ENCODE peak calls at places on chromosomes 2 and 18, in five cellular contexts. One of them, this sample, is unnamed. For H3K9me3 and H3K4me1, the result is how much of the 10 kb centered on the place peaks cover.

GRCh38 chr2:145744541-145745386 is 1224.8 kb upstream of the ZEB2 start:
- DNase-seq in CD8-positive, alpha-beta T cell: no peak
- DNase-seq in GM12878: no peak
- DNase-seq in H1: no peak
- DNase-seq in neural progenitor cell: no peak
- DNase-seq in this sample: no peak

GRCh38 chr2:36597532-36598377 is at the start of gene FEZ2:
- DNase-seq in CD8-positive, alpha-beta T cell: peak
- DNase-seq in GM12878: peak
- DNase-seq in H1: peak
- DNase-seq in neural progenitor cell: peak
- DNase-seq in this sample: peak

GRCh38 chr2:35997488-35997887 is 358.1 kb upstream of the CRIM1 start:
- DNase-seq in CD8-positive, alpha-beta T cell: no peak
- DNase-seq in GM12878: no peak
- DNase-seq in H1: no peak
- DNase-seq in neural progenitor cell: no peak
- DNase-seq in this sample: no peak

GRCh38 chr2:133085646-133086045 is 415.6 kb upstream of the LYPD1 start:
- DNase-seq in CD8-positive, alpha-beta T cell: no peak
- DNase-seq in GM12878: no peak
- DNase-seq in H1: no peak
- DNase-seq in neural progenitor cell: no peak
- DNase-seq in this sample: no peak

GRCh38 chr2:46723346-46723745 is 192.3 kb downstream of the MCFD2 start:
- DNase-seq in CD8-positive, alpha-beta T cell: no peak
- DNase-seq in GM12878: no peak
- DNase-seq in H1: no peak
- DNase-seq in neural progenitor cell: no peak
- DNase-seq in this sample: no peak

GRCh38 chr18:9802774-9803697 is 82.7 kb upstream of the TXNDC2 start:
- DNase-seq in CD8-positive, alpha-beta T cell: no peak
- DNase-seq in GM12878: no peak
- DNase-seq in H1: no peak
- DNase-seq in neural progenitor cell: peak
- DNase-seq in this sample: no peak

GRCh38 chr2:69789129-69789528 is 40.3 kb upstream of the GMCL1 start:
- DNase-seq in CD8-positive, alpha-beta T cell: no peak
- DNase-seq in GM12878: no peak
- DNase-seq in H1: no peak
- DNase-seq in neural progenitor cell: no peak
- DNase-seq in this sample: no peak

GRCh38 chr2:98514096-98514639 is 69.5 kb downstream of the INPP4A start:
- DNase-seq in CD8-positive, alpha-beta T cell: no peak
- DNase-seq in GM12878: no peak
- DNase-seq in H1: no peak
- DNase-seq in neural progenitor cell: peak
- DNase-seq in this sample: no peak

GRCh38 chr2:109295070-109295780 is 166.2 kb downstream of the SH3RF3 start:
- DNase-seq in CD8-positive, alpha-beta T cell: no peak
- DNase-seq in GM12878: no peak
- DNase-seq in H1: no peak
- DNase-seq in neural progenitor cell: no peak
- DNase-seq in this sample: no peak

GRCh38 chr18:76373297-76373696 is 121.7 kb downstream of the ZNF516 start:
- DNase-seq in CD8-positive, alpha-beta T cell: no peak
- DNase-seq in GM12878: no peak
- DNase-seq in H1: no peak
- DNase-seq in neural progenitor cell: no peak
- DNase-seq in this sample: no peak

GRCh38 chr2:76998713-76999112 is 523.5 kb downstream of the LRRTM4 start:
- DNase-seq in CD8-positive, alpha-beta T cell: no peak
- DNase-seq in GM12878: no peak
- DNase-seq in H1: no peak
- DNase-seq in neural progenitor cell: no peak
- DNase-seq in this sample: no peak

GRCh38 chr2:137888845-137889244 is 75.4 kb upstream of the HNMT start:
- DNase-seq in CD8-positive, alpha-beta T cell: no peak
- DNase-seq in GM12878: no peak
- DNase-seq in H1: peak
- DNase-seq in neural progenitor cell: peak
- DNase-seq in this sample: no peak

GRCh38 chr2:85119900-85120299 is 13.3 kb upstream of the TCF7L1 start:
- DNase-seq in CD8-positive, alpha-beta T cell: no peak
- DNase-seq in GM12878: no peak
- DNase-seq in H1: peak
- DNase-seq in neural progenitor cell: peak
- DNase-seq in this sample: no peak

GRCh38 chr2:37527362-37527761 is 144.1 kb downstream of the CDC42EP3 start:
- DNase-seq in CD8-positive, alpha-beta T cell: no peak
- DNase-seq in GM12878: no peak
- DNase-seq in H1: no peak
- DNase-seq in neural progenitor cell: no peak
- DNase-seq in this sample: no peak

GRCh38 chr2:1613731-1614354 is 130.5 kb downstream of the PXDN start:
- DNase-seq in CD8-positive, alpha-beta T cell: no peak
- DNase-seq in GM12878: no peak
- DNase-seq in H1: no peak
- DNase-seq in neural progenitor cell: no peak
- DNase-seq in this sample: no peak

GRCh38 chr18:11521853-11522252 is 87.5 kb upstream of the SLC35G4 start:
- DNase-seq in CD8-positive, alpha-beta T cell: no peak
- DNase-seq in GM12878: no peak
- DNase-seq in H1: no peak
- DNase-seq in neural progenitor cell: no peak
- DNase-seq in this sample: no peak

GRCh38 chr2:40559175-40559574 is 107.3 kb upstream of the SLC8A1 start:
- DNase-seq in CD8-positive, alpha-beta T cell: no peak
- DNase-seq in GM12878: no peak
- DNase-seq in H1: no peak
- DNase-seq in neural progenitor cell: no peak
- DNase-seq in this sample: no peak

GRCh38 chr2:207543272-207543671 is 13.5 kb downstream of the CREB1 start:
- DNase-seq in CD8-positive, alpha-beta T cell: no peak
- DNase-seq in GM12878: no peak
- DNase-seq in H1: no peak
- DNase-seq in neural progenitor cell: no peak
- DNase-seq in this sample: no peak

GRCh38 chr2:120613742-120614481 is 121.8 kb upstream of the GLI2 start:
- DNase-seq in CD8-positive, alpha-beta T cell: no peak
- DNase-seq in GM12878: no peak
- DNase-seq in H1: no peak
- DNase-seq in neural progenitor cell: no peak
- DNase-seq in this sample: no peak

GRCh38 chr18:70553961-70554325 is 265.1 kb downstream of the SOCS6 start:
- DNase-seq in CD8-positive, alpha-beta T cell: no peak
- DNase-seq in GM12878: no peak
- DNase-seq in H1: no peak
- DNase-seq in neural progenitor cell: peak
- DNase-seq in this sample: no peak

GRCh38 chr2:98901702-98902101 is 34.3 kb downstream of the CRACDL start:
- DNase-seq in CD8-positive, alpha-beta T cell: peak
- DNase-seq in GM12878: no peak
- DNase-seq in H1: peak
- DNase-seq in neural progenitor cell: no peak
- DNase-seq in this sample: peak

GRCh38 chr2:186874713-186875112 is 25.7 kb upstream of the ZSWIM2 start:
- DNase-seq in CD8-positive, alpha-beta T cell: no peak
- DNase-seq in GM12878: no peak
- DNase-seq in H1: no peak
- DNase-seq in neural progenitor cell: no peak
- DNase-seq in this sample: no peak

GRCh38 chr2:151560289-151560688 is 150.6 kb downstream of the RIF1 start:
- DNase-seq in CD8-positive, alpha-beta T cell: no peak
- DNase-seq in GM12878: no peak
- DNase-seq in H1: no peak
- DNase-seq in neural progenitor cell: no peak
- DNase-seq in this sample: no peak

GRCh38 chr18:63336366-63337099 is 17.0 kb upstream of the BCL2 start:
- DNase-seq in CD8-positive, alpha-beta T cell: no peak
- DNase-seq in GM12878: no peak
- DNase-seq in H1: no peak
- DNase-seq in neural progenitor cell: no peak
- DNase-seq in this sample: no peak

GRCh38 chr2:99757715-99758114 is 267.9 kb upstream of the REV1 start:
- DNase-seq in CD8-positive, alpha-beta T cell: no peak
- DNase-seq in GM12878: no peak
- DNase-seq in H1: no peak
- DNase-seq in neural progenitor cell: no peak
- DNase-seq in this sample: no peak

GRCh38 chr2:69997296-69998184 is 36.1 kb upstream of the ASPRV1 start:
- DNase-seq in CD8-positive, alpha-beta T cell: no peak
- DNase-seq in GM12878: no peak
- DNase-seq in H1: no peak
- DNase-seq in neural progenitor cell: no peak
- DNase-seq in this sample: no peak

GRCh38 chr2:955829-956731 is 5.4 kb downstream of the SNTG2 start:
- DNase-seq in CD8-positive, alpha-beta T cell: no peak
- DNase-seq in GM12878: no peak
- DNase-seq in H1: no peak
- DNase-seq in neural progenitor cell: no peak
- DNase-seq in this sample: no peak

DNA sequence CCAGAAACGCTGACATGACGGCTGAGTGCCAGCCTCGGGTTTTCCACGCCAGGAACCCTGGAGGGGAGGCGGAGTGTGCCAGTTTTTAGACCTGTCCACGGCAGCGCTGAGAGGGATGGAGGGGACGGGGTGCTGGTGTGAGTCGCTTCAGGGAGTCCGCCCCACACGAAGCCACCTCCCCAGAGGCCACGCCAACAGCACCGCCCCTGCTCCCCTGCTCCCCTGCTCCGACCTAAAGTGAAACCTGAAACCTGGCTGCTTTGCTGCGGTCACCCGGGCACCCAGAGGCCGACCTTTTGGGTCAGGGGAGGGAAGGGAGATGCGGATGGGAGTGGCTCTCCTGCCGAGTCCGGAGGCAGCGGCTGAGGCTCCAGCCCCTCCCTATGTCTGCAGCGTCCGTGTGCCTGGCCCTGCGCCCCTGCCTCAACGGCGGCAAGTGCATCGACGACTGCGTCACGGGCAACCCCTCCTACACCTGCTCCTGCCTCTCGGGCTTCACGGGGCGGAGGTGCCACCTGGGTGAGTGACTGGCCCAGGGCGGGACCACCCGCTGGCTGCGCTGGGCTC is 38.1 kb downstream of the SNED1 start:
- DNase-seq in CD8-positive, alpha-beta T cell: peak
- DNase-seq in GM12878: peak
- DNase-seq in H1: peak
- DNase-seq in neural progenitor cell: peak
- DNase-seq in this sample: peak
- H3K4me3 ChIP-seq in CD8-positive, alpha-beta T cell: peak
- H3K4me3 ChIP-seq in GM12878: peak
- H3K4me3 ChIP-seq in H1: peak
- H3K4me3 ChIP-seq in neural progenitor cell: peak
- H3K4me3 ChIP-seq in this sample: peak

DNA sequence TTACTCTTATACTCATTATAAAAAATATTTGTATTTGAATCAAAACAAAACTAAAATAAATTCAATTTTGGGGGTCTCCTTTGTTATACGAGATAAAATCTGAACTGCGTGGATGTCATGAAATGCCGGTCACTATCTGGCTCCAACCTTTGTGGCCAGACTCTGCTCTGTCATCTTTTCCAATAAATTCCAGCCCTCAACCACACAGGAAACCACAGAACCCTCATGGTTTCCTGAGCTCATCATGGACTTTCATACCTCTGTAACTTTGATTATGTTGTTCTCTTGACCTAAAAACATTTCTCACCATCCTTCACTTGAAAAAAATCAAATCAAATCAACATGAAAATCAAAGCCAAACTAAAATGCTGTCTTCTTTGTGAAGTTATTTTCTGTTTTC is 724.7 kb downstream of the METTL4 start:
- DNase-seq in CD8-positive, alpha-beta T cell: no peak
- DNase-seq in GM12878: no peak
- DNase-seq in H1: no peak
- DNase-seq in neural progenitor cell: no peak
- DNase-seq in this sample: no peak
- H3K9me3 ChIP-seq in CD8-positive, alpha-beta T cell: under half
- H3K9me3 ChIP-seq in GM12878: under half
- H3K9me3 ChIP-seq in H1: under half
- H3K9me3 ChIP-seq in neural progenitor cell: under half
- H3K9me3 ChIP-seq in this sample: under half

DNA sequence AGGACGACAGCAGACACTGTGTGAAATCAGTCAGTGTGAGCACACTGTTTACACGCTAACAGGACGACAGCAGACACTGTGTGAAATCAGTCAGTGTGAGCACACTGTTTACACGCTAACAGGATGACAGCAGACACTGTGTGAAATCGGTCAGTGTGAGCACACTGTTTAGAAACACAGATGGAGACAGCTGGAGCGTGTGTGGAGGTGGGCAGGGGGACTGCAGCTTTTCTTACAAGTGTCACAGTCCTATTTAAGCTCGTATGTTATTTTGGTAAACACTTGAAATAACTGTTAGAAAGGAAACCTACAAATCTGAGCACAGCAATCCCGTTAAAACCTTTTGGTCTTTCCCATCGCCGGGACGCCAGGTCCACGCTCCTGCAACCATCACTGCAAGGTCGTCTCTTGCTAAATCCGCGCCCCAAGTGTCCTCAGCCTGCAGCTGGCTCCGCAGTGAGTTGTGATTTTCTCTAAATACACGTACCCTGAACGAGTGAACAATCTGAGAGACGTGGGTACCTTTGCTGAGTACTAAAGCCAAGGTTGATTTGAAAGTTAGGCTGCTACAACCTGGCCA is 58.9 kb upstream of the CTDP1 start:
- DNase-seq in CD8-positive, alpha-beta T cell: no peak
- DNase-seq in GM12878: no peak
- DNase-seq in H1: no peak
- DNase-seq in neural progenitor cell: no peak
- DNase-seq in this sample: no peak
- H3K4me1 ChIP-seq in CD8-positive, alpha-beta T cell: under half
- H3K4me1 ChIP-seq in GM12878: under half
- H3K4me1 ChIP-seq in H1: under half
- H3K4me1 ChIP-seq in neural progenitor cell: under half
- H3K4me1 ChIP-seq in this sample: under half

DNA sequence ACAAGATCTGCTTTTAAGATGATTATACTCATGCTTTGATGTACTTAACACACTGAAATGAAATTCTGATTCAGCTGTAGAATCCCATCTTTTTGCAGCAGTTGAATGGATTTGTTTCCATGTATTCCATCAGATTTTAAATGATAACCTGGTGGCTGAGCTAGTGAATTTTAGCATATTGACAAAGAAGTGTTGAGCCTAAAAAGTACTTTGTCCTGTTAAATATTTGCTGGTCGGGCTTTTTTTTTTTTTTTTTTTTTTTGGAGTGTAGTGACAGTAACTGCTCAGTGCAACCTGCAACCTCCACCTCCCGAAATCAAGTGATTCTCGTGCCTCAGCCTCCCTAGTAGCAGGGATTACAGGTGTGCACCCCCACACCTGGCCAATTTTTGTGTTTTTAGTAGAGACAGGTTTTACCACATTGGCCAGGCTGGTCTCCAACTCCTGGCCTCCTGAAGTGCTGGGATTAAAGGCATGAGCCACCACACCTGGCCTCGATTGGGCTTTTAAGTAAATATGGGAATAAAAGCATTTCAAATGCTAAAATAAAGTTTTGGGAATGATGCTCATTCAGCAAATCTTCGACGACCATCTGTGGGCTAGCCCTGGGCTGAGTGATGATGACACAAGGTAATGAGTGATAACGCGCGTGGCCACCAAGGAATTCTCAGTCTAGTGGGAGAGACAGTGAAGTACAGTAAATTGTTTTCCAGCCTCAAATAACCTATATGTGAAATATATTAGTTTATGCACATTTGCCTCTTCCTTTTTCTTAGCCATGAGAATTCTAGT is 2.2 kb downstream of the ELP2 start:
- DNase-seq in CD8-positive, alpha-beta T cell: no peak
- DNase-seq in GM12878: no peak
- DNase-seq in H1: no peak
- DNase-seq in neural progenitor cell: no peak
- DNase-seq in this sample: no peak
- H3K4me3 ChIP-seq in CD8-positive, alpha-beta T cell: no peak
- H3K4me3 ChIP-seq in GM12878: peak
- H3K4me3 ChIP-seq in H1: peak
- H3K4me3 ChIP-seq in neural progenitor cell: no peak
- H3K4me3 ChIP-seq in this sample: no peak